ENCODE peak calls at places on chromosome 1, in ten cellular contexts. P is colonic mucosa; A is CD4-positive, alpha-beta T cell; Z is MM.1S; F is psoas muscle; K is type B pancreatic cell; X is AG09319; M is AG09309; I is astrocyte of the spinal cord; C is AG10803. U is an unnamed sample.

GRCh38 chr1:209565759-209566678 is 17.5 kb upstream of the CAMK1G start:
- DNase-seq in I (peak), Z (peak), P (peak), M (peak), X (peak), K (peak), A (peak), F (peak), C (peak), U (peak)

GRCh38 chr1:75625795-75626194 is 14.9 kb upstream of the SLC44A5 start:
- DNase-seq in P (no peak), X (no peak), A (no peak), F (no peak), I (no peak), K (no peak), M (no peak), C (no peak), Z (no peak), U (no peak)

GRCh38 chr1:22831729-22832413 is 121.2 kb downstream of the EPHB2 start:
- DNase-seq in F (peak), P (peak), X (peak), Z (no peak), I (peak), K (no peak), A (no peak), C (peak), M (peak), U (no peak)

GRCh38 chr1:179953974-179954493 is 576 bp upstream of the CEP350 start:
- DNase-seq in X (no peak), A (peak), M (peak), Z (peak), P (no peak), C (peak), K (no peak), F (no peak), I (no peak), U (no peak)

GRCh38 chr1:86846166-86846647 is 67.7 kb downstream of the SELENOF start:
- DNase-seq in M (peak), Z (no peak), X (peak), A (no peak), P (no peak), K (no peak), F (no peak), I (peak), C (peak), U (no peak)

GRCh38 chr1:53431725-53432306 is 27.4 kb upstream of the DMRTB1 start:
- DNase-seq in Z (no peak), A (no peak), I (no peak), M (no peak), X (no peak), C (no peak), P (no peak), F (no peak), K (no peak), U (no peak)

GRCh38 chr1:5994713-5995621 is 2.7 kb upstream of the NPHP4 start:
- DNase-seq in A (peak), M (no peak), X (no peak), P (peak), C (no peak), F (peak), I (no peak), Z (peak), K (no peak), U (no peak)

GRCh38 chr1:30905898-30906620 is 2.5 kb downstream of the SDC3 start:
- DNase-seq in M (no peak), X (no peak), F (no peak), P (no peak), I (no peak), C (peak), Z (no peak), A (no peak), K (no peak), U (no peak)

GRCh38 chr1:43622471-43622870 is 27.5 kb upstream of the KDM4A start:
- DNase-seq in F (no peak), K (no peak), X (peak), A (no peak), P (no peak), M (no peak), C (peak), Z (no peak), I (peak), U (no peak)

GRCh38 chr1:227174136-227174535 is 144.2 kb downstream of the CDC42BPA start:
- DNase-seq in A (no peak), K (no peak), M (peak), P (no peak), X (no peak), Z (no peak), F (no peak), C (peak), I (peak), U (no peak)

GRCh38 chr1:32198237-32199042 is 2.0 kb upstream of the CCDC28B start:
- DNase-seq in P (no peak), K (no peak), I (no peak), A (no peak), Z (no peak), X (no peak), C (no peak), F (no peak), M (no peak), U (no peak)

GRCh38 chr1:175725684-175726083 is 17.7 kb downstream of the TNR start:
- DNase-seq in Z (peak), A (no peak), F (no peak), K (no peak), I (peak), M (no peak), P (no peak), C (no peak), X (no peak), U (no peak)

GRCh38 chr1:205301842-205302588 is 19.5 kb downstream of the NUAK2 start:
- DNase-seq in K (no peak), A (no peak), M (no peak), Z (no peak), C (peak), P (no peak), F (no peak), X (no peak), I (peak), U (no peak)

GRCh38 chr1:232600430-232601258 is 29.3 kb downstream of the SIPA1L2 start:
- DNase-seq in I (peak), C (no peak), M (no peak), X (no peak), K (no peak), A (no peak), P (no peak), F (no peak), Z (no peak), U (no peak)

GRCh38 chr1:212655668-212656440 is 43.8 kb downstream of the BATF3 start:
- DNase-seq in F (no peak), A (no peak), C (peak), I (no peak), P (no peak), Z (no peak), K (no peak), X (no peak), M (no peak), U (no peak)

GRCh38 chr1:109457819-109458218 is 8.5 kb upstream of the SYPL2 start:
- DNase-seq in K (no peak), A (no peak), Z (no peak), C (no peak), P (no peak), X (no peak), M (no peak), I (no peak), F (no peak), U (no peak)

GRCh38 chr1:109454497-109455133 is 11.7 kb upstream of the SYPL2 start:
- DNase-seq in F (no peak), M (no peak), X (no peak), K (no peak), P (no peak), C (no peak), Z (no peak), A (no peak), I (peak), U (no peak)
- TF ChIP-seq CTCF in F (no peak), M (no peak), X (no peak), K (no peak), P (no peak), C (no peak), Z (no peak), A (no peak), I (no peak), U (no peak)

GRCh38 chr1:154906621-154907081 is 29.9 kb downstream of the PMVK start:
- DNase-seq in A (no peak), I (no peak), Z (no peak), X (no peak), C (peak), P (peak), M (no peak), K (no peak), F (no peak), U (no peak)
- TF ChIP-seq CTCF in A (no peak), I (peak), Z (peak), X (peak), C (peak), P (peak), M (peak), K (peak), F (peak), U (no peak)

GRCh38 chr1:107477233-107477632 is 336.4 kb downstream of the NTNG1 start:
- DNase-seq in A (no peak), F (no peak), I (no peak), Z (no peak), M (no peak), X (no peak), P (peak), C (no peak), K (no peak), U (no peak)
- TF ChIP-seq CTCF in A (no peak), F (no peak), I (peak), Z (peak), M (peak), X (peak), P (no peak), C (peak), K (peak), U (no peak)

DNA sequence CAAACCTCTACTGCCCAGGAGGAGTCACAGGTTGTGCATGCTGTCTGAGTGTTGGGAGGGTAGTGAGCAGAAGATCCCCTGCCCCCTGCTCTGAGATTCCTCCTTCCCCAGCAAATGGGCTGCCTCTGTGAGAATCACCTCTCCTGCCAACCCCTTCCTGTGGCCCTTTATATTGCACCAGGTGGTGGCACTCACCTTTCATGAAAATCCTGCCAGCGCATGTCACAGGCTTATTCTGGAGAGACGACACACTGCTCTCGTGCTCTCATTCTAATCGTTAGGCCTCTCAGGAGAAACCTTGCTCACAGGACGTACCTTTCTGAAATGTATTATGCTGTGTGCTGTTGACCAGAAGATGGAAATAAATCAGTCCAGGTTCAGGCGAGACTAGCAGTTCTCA is 113.7 kb downstream of the RGL1 start:
- DNase-seq in C (no peak), Z (no peak), K (no peak), I (no peak), A (no peak), F (no peak), M (no peak), P (no peak), X (no peak), U (no peak)
- TF ChIP-seq CTCF in C (no peak), Z (no peak), K (no peak), I (no peak), A (no peak), F (no peak), M (no peak), P (no peak), X (no peak), U (no peak)

DNA sequence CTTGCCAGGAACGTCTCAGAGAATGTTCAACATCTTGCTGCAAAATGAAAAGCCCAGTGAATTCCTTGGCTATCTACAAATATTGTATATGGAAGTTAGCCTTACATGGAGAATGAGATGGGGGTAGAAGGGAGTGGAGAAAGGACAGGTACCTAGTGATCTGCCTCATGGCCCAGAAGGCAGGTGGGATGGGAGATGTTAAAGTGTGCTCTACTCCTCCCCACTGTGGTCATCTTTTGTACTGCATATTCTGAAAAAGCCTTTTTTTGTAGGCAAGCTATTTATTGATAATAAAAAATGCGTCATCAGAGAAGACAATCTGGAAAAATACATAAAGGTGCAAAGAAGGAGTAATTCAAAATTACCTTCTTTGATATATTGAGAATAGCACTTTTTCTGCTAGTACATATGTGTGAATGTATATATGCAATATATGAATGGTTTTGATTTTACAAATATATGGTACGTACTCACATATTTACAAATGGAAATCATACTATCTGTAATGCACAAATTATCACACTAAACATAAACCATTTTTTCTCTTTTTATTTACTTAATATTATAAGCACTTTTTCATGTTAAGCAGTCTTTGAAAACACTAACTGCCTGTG is 19.1 kb upstream of the SLC5A9 start:
- DNase-seq in P (no peak), A (no peak), M (no peak), K (no peak), X (no peak), I (peak), C (no peak), Z (peak), F (no peak), U (no peak)
- TF ChIP-seq CTCF in P (peak), A (peak), M (peak), K (peak), X (peak), I (peak), C (peak), Z (peak), F (peak), U (peak)

GRCh38 chr1:188128761-188129160 is 1300.0 kb downstream of the PLA2G4A start:
- DNase-seq in F (no peak), Z (peak), M (no peak), K (no peak), A (no peak), C (no peak), X (no peak), P (no peak), I (peak), U (no peak)
- TF ChIP-seq CTCF in F (no peak), Z (no peak), M (no peak), K (no peak), A (no peak), C (no peak), X (no peak), P (no peak), I (no peak), U (no peak)

DNA sequence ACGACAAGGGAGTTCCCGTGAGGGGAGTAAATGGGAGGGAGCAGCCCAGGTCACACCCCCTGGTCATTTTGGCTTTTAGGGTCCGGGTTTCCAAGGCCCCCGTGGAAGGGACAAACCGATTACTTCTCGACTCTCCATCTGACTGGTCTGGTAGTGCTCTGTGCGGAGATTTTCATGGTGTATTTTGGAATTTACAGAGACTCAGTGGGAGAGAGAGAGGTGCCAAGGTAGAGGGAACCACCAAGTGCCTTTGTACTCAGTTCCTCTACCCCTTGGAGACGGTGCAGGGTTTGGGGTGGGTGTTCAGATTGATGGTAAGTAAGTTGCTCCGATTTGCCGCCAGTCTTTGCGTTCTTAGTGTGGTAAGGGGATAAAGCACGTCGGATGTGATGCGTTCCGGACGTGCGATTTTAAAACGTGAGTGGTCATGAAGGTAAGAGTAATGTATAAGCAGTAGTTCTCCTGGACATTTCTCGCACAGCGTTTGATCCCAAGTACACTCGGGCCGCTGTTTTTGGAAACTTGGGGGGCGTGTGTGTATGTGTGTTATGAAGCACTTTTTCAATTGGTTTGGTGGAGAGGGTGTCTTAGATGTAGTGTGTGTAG is 664 bp downstream of the SUCO start:
- DNase-seq in X (no peak), F (no peak), C (peak), M (peak), P (peak), Z (peak), I (peak), K (no peak), A (peak), U (no peak)
- TF ChIP-seq CTCF in X (no peak), F (no peak), C (no peak), M (no peak), P (no peak), Z (no peak), I (no peak), K (no peak), A (no peak), U (no peak)

GRCh38 chr1:46667782-46668760 is at the start of gene ATPAF1:
- DNase-seq in X (peak), M (peak), P (peak), A (peak), K (peak), C (peak), I (peak), Z (peak), F (peak), U (peak)
- TF ChIP-seq CTCF in X (no peak), M (no peak), P (no peak), A (no peak), K (no peak), C (no peak), I (no peak), Z (no peak), F (no peak), U (no peak)

DNA sequence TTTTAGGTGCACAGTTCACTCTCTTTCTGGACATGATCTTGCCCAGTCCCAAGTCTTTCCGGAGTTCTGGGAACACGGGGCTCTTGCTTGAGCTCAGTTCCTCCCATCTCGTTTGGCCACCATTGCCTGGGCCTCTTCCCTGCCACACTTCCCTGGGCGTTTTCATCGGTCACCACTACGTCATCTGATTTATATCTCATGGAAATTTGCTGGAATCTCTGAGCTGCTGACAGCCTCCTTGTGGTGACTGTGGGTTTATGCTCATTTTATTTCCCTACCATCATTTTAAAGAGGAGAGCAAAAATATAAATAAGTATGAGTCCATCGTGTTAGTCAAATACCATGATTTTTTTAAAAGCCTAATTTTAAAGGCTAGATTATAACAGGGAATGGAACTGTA is 449.1 kb upstream of the KAZN start:
- DNase-seq in F (no peak), I (no peak), X (no peak), M (no peak), C (no peak), A (no peak), P (no peak), K (no peak), Z (no peak), U (no peak)
- TF ChIP-seq CTCF in F (no peak), I (peak), X (no peak), M (peak), C (no peak), A (no peak), P (no peak), K (peak), Z (no peak), U (no peak)

GRCh38 chr1:234617135-234617985 is 7.4 kb upstream of the IRF2BP2 start:
- DNase-seq in K (no peak), P (no peak), I (peak), Z (no peak), A (no peak), M (peak), C (peak), F (no peak), X (no peak), U (no peak)
- TF ChIP-seq CTCF in K (peak), P (no peak), I (peak), Z (peak), A (no peak), M (peak), C (peak), F (no peak), X (peak), U (no peak)

U was measured in natural killer cell.